ENCODE peak calls at places on chromosomes 5 and 9, in four cellular contexts. S is adrenal gland; Z is CD4-positive, CD25-positive, alpha-beta regulatory T cell; T is dorsolateral prefrontal cortex. N is an unnamed sample.

GRCh38 chr5:65481635-65482271 is at the start of gene ADAMTS6:
- DNase-seq in S (peak; percentile 94), Z (peak; percentile 87), T (peak; percentile 82), N (no peak)

GRCh38 chr9:131685753-131686706 is 53.8 kb downstream of the RAPGEF1 start:
- DNase-seq in S (no peak), Z (no peak), T (no peak), N (no peak)

GRCh38 chr9:107169796-107170195 is 113.3 kb upstream of the RAD23B start:
- DNase-seq in S (no peak), Z (no peak), T (no peak), N (no peak)

GRCh38 chr5:147805030-147805454 is 22.5 kb upstream of the JAKMIP2 start:
- DNase-seq in S (peak; percentile 21), Z (peak; percentile 31), T (no peak), N (no peak)

GRCh38 chr9:5185220-5185840 is at the start of gene INSL6:
- DNase-seq in S (no peak), Z (no peak), T (no peak), N (no peak)

GRCh38 chr5:142636093-142636492 is 49.8 kb downstream of the FGF1 start:
- DNase-seq in S (no peak), Z (no peak), T (no peak), N (no peak)

GRCh38 chr5:159819671-159820411 is 96.4 kb upstream of the ADRA1B start:
- DNase-seq in S (peak; percentile 38), Z (no peak), T (no peak), N (no peak)

GRCh38 chr5:14407746-14408175 is 173.8 kb upstream of the OTULINL start:
- DNase-seq in S (peak; percentile 67), Z (no peak), T (no peak), N (no peak)

GRCh38 chr9:14323083-14323968 is 9.4 kb upstream of the NFIB start:
- DNase-seq in S (no peak), Z (no peak), T (no peak), N (no peak)

GRCh38 chr5:141909212-141909611 is 14.5 kb upstream of the DELE1 start:
- DNase-seq in S (no peak), Z (no peak), T (no peak), N (no peak)

GRCh38 chr9:78958887-78959286 is 612.9 kb upstream of the TLE4 start:
- DNase-seq in S (no peak), Z (no peak), T (no peak), N (no peak)

GRCh38 chr9:93958875-93959682 is 3.9 kb upstream of the BARX1 start:
- DNase-seq in S (no peak), Z (no peak), T (no peak), N (no peak)

GRCh38 chr5:158796812-158797497 is 302.8 kb downstream of the EBF1 start:
- DNase-seq in S (peak; percentile 14), Z (no peak), T (no peak), N (no peak)

GRCh38 chr5:160118349-160119141 is 705 bp downstream of the PWWP2A start:
- DNase-seq in S (peak; percentile 58), Z (peak; percentile 59), T (peak; percentile 45), N (no peak)

GRCh38 chr9:8679405-8679951 is 879.9 kb upstream of the DMAC1 start:
- DNase-seq in S (no peak), Z (no peak), T (no peak), N (no peak)

GRCh38 chr9:92610470-92611420 is 59.2 kb downstream of the IPPK start:
- DNase-seq in S (no peak), Z (no peak), T (no peak), N (no peak)

GRCh38 chr5:143016777-143017374 is 246.7 kb downstream of the ARHGAP26 start:
- DNase-seq in S (peak; percentile 35), Z (peak; percentile 65), T (no peak), N (no peak)

GRCh38 chr5:125298711-125299379 is 552.4 kb upstream of the ZNF608 start:
- DNase-seq in S (no peak), Z (no peak), T (no peak), N (no peak)

GRCh38 chr5:2298746-2299145 is 416.0 kb upstream of the IRX4 start:
- DNase-seq in S (no peak), Z (no peak), T (no peak), N (no peak)

GRCh38 chr5:34656700-34657549 is 797 bp downstream of the RAI14 start:
- DNase-seq in S (peak; percentile 18), Z (no peak), T (no peak), N (no peak)

GRCh38 chr9:116860509-116861120 is 173.5 kb downstream of the TRIM32 start:
- DNase-seq in S (peak; percentile 67), Z (peak; percentile 17), T (peak; percentile 67), N (peak; percentile 12)

GRCh38 chr9:130368631-130369103 is 76.1 kb upstream of the ASS1 start:
- DNase-seq in S (no peak), Z (no peak), T (no peak), N (peak; percentile 26)

GRCh38 chr9:130366072-130366471 is 78.7 kb upstream of the ASS1 start:
- DNase-seq in S (no peak), Z (no peak), T (no peak), N (no peak)

GRCh38 chr9:130364619-130365322 is 80.0 kb upstream of the ASS1 start:
- DNase-seq in S (no peak), Z (no peak), T (no peak), N (no peak)

GRCh38 chr9:130365323-130365721 is 79.4 kb upstream of the ASS1 start:
- DNase-seq in S (no peak), Z (no peak), T (no peak), N (no peak)

GRCh38 chr9:130366888-130367550 is 77.7 kb upstream of the ASS1 start:
- DNase-seq in S (no peak), Z (no peak), T (no peak), N (no peak)
- H3K4me3 ChIP-seq in S (no peak overlapping the region), Z (no peak overlapping the region), T (no peak overlapping the region), N (no peak overlapping the region)

GRCh38 chr5:568061-568781 is 43.9 kb upstream of the CEP72 start:
- DNase-seq in S (no peak), Z (no peak), T (no peak), N (no peak)
- H3K27me3 ChIP-seq in S (peaks cover 4% of the 10 kb centered on the region), Z (no peaks in the 10 kb centered on the region), T (peaks cover 17% of the 10 kb centered on the region), N (peaks cover 37% of the 10 kb centered on the region)

DNA sequence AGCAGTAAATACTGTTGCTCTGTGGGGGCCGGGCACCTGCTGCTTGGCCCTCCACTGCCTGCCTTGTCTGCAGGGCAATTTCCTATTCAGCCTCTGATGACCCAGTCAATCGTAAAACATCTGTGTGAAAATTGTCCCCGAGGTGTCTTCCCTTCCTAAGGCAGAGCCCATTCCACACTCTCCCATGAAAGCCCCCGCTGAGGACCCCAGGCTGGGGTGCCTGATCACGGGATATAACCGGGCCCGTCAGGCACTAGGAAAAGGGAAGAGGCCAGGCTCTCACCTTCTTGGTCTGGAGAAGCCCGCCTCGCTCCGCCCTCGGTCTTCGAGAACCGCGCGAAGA is 27.2 kb upstream of the SCGB3A1 start:
- DNase-seq in S (no peak), Z (no peak), T (no peak), N (no peak)
- H3K4me3 ChIP-seq in S (no peak overlapping the region), Z (no peak overlapping the region), T (peak overlapping the region; percentile 37), N (no peak overlapping the region)

GRCh38 chr5:36647046-36647445 is 40.6 kb downstream of the SLC1A3 start:
- DNase-seq in S (no peak), Z (no peak), T (no peak), N (no peak)
- H3K27me3 ChIP-seq in S (no peaks in the 10 kb centered on the region), Z (peaks cover under 1% of the 10 kb centered on the region), T (no peaks in the 10 kb centered on the region), N (no peaks in the 10 kb centered on the region)

GRCh38 chr5:138464018-138464387 is 1.3 kb upstream of the EGR1 start:
- DNase-seq in S (peak; percentile 96), Z (peak; percentile 95), T (peak; percentile 91), N (peak; percentile 61)
- H3K4me3 ChIP-seq in S (peak overlapping the region; percentile 26), Z (peak overlapping the region; percentile 72), T (peak overlapping the region; percentile 92), N (peak overlapping the region; percentile 73)

GRCh38 chr5:168818586-168818985 is 239.4 kb upstream of the PANK3 start:
- DNase-seq in S (no peak), Z (no peak), T (no peak), N (no peak)

GRCh38 chr5:168820776-168821302 is 241.7 kb upstream of the PANK3 start:
- DNase-seq in S (no peak), Z (no peak), T (no peak), N (no peak)

GRCh38 chr5:168822745-168823281 is 243.6 kb upstream of the PANK3 start:
- DNase-seq in S (no peak), Z (no peak), T (no peak), N (no peak)

GRCh38 chr5:168822248-168822744 is 243.1 kb upstream of the PANK3 start:
- DNase-seq in S (no peak), Z (no peak), T (no peak), N (no peak)

DNA sequence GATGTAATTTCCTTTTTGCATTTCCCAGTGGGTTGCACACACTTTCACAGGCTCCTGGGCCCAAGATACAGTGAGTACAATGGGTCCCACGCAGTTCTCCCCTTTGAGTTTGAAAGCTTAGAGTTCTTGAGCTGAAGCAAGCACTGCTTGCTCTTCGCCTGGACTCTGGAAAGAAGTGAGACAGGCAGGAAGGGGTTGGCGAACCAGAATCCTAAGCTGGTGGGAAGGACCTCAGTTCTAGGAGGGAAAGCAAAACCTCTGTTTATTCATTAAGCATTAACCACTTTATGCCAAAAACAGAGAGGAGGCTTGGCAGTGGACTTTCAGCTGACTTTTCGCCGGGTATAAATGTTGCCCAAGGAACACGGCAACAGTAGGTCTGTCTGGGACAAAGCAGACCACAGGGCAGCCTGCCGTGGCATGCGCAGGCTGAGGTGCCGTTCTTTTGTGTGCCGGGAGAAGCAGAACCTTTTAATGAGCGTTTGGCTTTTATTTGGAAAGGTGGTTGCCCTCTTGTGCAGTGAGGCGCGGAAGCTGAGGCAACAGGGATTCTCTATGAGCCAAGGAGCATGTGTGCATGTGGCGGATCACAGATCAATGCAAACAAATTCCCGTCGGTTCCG is 239.9 kb upstream of the PANK3 start:
- DNase-seq in S (no peak), Z (no peak), T (no peak), N (no peak)
- H3K27me3 ChIP-seq in S (no peaks in the 10 kb centered on the region), Z (no peaks in the 10 kb centered on the region), T (no peaks in the 10 kb centered on the region), N (no peaks in the 10 kb centered on the region)

DNA sequence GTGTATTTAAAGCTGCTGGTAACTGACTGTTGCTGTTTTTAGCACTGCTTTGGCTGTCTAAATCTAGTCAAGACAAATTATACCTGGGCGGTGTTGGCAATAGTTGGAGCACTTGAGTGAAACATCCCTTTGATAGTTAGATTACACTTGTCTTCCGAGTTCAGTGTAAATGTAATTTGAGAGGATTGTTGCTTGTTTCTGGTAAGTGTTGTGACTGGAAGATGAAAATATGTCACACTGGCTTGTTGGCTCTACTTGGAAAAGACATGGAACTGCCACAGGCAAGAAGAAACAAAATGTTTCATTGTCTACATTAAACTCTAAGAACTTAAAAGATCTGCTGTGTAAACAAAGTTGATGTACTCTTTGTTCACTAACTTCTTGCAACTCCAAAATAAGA is 49.2 kb upstream of the PTPRD start:
- DNase-seq in S (no peak), Z (no peak), T (no peak), N (no peak)
- H3K4me3 ChIP-seq in S (no peak overlapping the region), Z (no peak overlapping the region), T (no peak overlapping the region), N (no peak overlapping the region)